ENCODE peak calls at places on chromosomes 1 and 21, in eight cellular contexts. A, D, E, N, Y, W, L and Q are unnamed samples.

GRCh38 chr1:45205000-45205909 is 1.1 kb downstream of the ZSWIM5 start:
- DNase-seq in A (peak), W (peak), L (no peak), N (peak), D (peak), E (no peak), Y (peak), Q (peak)

GRCh38 chr1:153364766-153365678 is 7.4 kb downstream of the S100A9 start:
- DNase-seq in E (peak), N (no peak), A (peak), D (no peak), L (no peak), W (peak), Y (no peak), Q (no peak)

GRCh38 chr1:163697137-163697536 is 375.4 kb downstream of the NUF2 start:
- DNase-seq in A (no peak), L (no peak), W (no peak), D (no peak), E (no peak), N (no peak), Y (no peak), Q (no peak)

GRCh38 chr1:95948023-95948422 is 714.0 kb downstream of the RWDD3 start:
- DNase-seq in D (no peak), Y (no peak), E (no peak), A (no peak), W (no peak), N (no peak), L (no peak), Q (no peak)

GRCh38 chr1:171901245-171901644 is 59.9 kb downstream of the DNM3 start:
- DNase-seq in Y (no peak), E (no peak), L (no peak), N (no peak), W (no peak), D (no peak), A (no peak), Q (no peak)

GRCh38 chr1:31239653-31240241 is at the start of gene NKAIN1:
- DNase-seq in E (no peak), L (no peak), A (peak), W (peak), D (no peak), Y (no peak), N (peak), Q (no peak)

GRCh38 chr1:4089421-4090175 is 189.5 kb upstream of the C1orf174 start:
- DNase-seq in N (peak), A (no peak), Y (no peak), W (no peak), D (no peak), E (no peak), L (no peak), Q (no peak)

GRCh38 chr1:109912214-109912861 is 1.7 kb downstream of the CSF1 start:
- DNase-seq in A (no peak), E (no peak), D (no peak), N (no peak), L (no peak), Y (no peak), W (no peak), Q (no peak)

GRCh38 chr1:225651376-225651871 is 1.5 kb downstream of the ENAH start:
- DNase-seq in L (no peak), Y (no peak), A (no peak), N (no peak), D (no peak), E (no peak), W (no peak), Q (no peak)

GRCh38 chr1:114164840-114165543 is 11.3 kb upstream of the SYT6 start:
- DNase-seq in A (no peak), Y (no peak), N (no peak), W (no peak), L (no peak), E (no peak), D (no peak), Q (no peak)

DNA sequence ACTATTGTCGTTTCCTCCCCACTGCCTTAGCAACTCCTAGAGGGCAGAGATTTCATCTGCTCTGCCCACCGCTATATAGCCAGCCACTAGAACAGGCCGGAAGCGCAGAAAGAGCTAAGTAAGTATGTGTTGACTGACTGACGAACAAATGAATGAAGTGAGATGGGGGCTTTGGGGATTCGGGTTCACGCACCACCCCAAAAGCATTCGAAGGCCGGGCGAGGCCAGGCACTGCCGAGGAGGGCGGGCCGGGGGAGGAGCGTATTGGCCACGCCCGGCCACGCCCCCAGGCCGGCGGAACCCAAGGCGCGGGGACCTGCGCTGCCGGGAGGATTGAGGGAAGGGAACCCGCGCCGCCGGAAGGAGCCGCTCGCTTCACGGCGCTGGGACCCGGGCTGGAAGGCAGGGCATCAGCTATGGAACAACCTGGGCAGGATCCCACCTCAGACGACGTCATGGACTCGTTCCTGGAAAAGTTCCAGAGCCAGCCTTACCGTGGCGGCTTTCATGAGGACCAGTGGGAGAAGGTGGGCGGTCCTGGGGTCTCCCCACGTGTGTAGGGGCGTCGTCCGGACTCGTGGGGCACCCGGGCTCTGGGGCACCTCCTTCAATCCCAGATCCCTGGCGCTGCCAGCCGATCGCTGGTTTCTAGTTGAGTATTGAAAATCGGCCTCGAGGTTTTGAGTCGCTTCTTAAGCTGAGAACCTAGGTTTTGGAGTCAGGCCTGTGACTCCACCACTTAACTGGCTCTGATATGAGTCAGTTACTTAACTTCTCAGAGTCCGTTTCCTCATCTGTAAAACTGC is at the start of gene TTC4:
- DNase-seq in L (peak), A (peak), E (peak), D (peak), W (peak), N (peak), Y (peak), Q (peak)
- TF ChIP-seq POLR2A in L (peak), A (peak), E (no peak), D (no peak), W (peak), N (peak), Y (peak), Q (no peak)

DNA sequence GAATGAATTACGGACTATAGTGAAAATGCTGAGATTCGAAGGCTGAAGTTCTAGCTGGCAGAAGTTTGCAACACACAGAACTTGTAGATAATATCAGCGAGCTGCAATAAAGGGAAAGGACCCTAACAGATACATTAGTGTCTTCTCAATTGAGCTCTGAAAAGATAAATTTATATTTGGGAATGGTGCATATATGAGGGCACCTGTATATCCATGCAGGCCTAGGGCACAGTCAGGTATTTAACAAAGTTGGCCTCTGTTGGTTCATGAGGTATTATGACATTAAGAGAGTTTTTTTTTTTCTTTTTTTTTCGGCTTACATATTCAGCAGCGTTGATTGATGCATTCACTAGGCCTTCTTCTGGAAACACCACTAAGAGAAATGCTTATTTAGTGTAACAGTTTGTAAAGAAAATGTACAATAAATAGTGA is 2.2 kb downstream of the NFIA start:
- DNase-seq in W (no peak), N (no peak), Y (no peak), L (no peak), A (no peak), D (no peak), E (no peak), Q (no peak)
- H3K4me3 ChIP-seq in W (no peak), N (peak), Y (peak), L (peak), A (peak), D (peak), E (peak), Q (no peak)

DNA sequence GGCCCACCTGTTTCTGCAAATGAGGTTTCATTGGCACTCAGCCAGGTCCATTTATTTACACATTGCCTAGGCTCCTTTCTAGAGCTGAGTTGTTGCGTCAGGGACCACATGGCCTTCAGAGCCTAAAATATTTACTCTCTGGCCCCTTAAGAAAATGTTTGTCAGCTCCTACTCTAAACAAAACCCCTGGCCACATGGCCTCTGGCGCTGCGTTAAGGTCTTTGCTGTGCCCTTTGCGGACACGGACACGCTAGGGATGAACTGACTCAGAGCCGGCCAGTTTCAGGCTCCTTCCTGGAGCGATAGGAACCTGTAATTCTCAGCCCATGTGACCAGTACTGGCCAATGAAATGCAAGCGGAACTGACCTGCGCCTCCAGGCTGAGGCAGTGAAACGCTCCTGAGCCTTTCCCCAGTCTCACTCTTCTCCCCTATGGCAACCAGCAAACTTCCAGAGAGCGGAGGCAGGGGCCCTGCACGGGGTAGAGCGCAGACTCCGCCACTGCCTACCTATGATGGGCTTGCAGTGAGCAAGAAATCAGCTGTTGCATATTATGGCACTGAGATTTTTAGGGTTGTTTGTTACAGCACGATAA is 160.3 kb downstream of the ETS2 start:
- DNase-seq in A (no peak), W (no peak), L (no peak), D (no peak), N (no peak), E (no peak), Y (no peak), Q (no peak)
- TF ChIP-seq POLR2A in A (no peak), W (no peak), L (no peak), D (no peak), N (no peak), E (no peak), Y (no peak), Q (no peak)

GRCh38 chr1:15881961-15882360 is 34.5 kb downstream of the SPEN start:
- DNase-seq in N (no peak), Y (no peak), W (no peak), L (no peak), A (no peak), D (no peak), E (no peak), Q (no peak)
- H3K4me3 ChIP-seq in N (no peak), Y (no peak), W (no peak), L (no peak), A (no peak), D (no peak), E (no peak), Q (no peak)

GRCh38 chr1:63590161-63590560 is 3.0 kb upstream of the PGM1 start:
- DNase-seq in W (no peak), N (no peak), D (no peak), A (peak), Y (no peak), L (no peak), E (no peak), Q (no peak)

GRCh38 chr1:63593887-63594617 is 841 bp downstream of the PGM1 start:
- DNase-seq in L (no peak), A (peak), D (peak), E (peak), Y (peak), W (peak), N (peak), Q (peak)

GRCh38 chr1:63595435-63595834 is 2.2 kb downstream of the PGM1 start:
- DNase-seq in L (no peak), N (no peak), A (no peak), W (no peak), E (no peak), Y (no peak), D (no peak), Q (no peak)

GRCh38 chr1:63593303-63593886 is at the start of gene PGM1:
- DNase-seq in W (peak), A (peak), N (peak), D (peak), L (peak), Y (peak), E (peak), Q (peak)

GRCh38 chr1:63592536-63593302 is 492 bp upstream of the PGM1 start:
- DNase-seq in A (no peak), E (no peak), W (no peak), Y (no peak), N (no peak), D (no peak), L (no peak), Q (peak)
- TF ChIP-seq POLR2A in A (no peak), E (no peak), W (no peak), Y (no peak), N (no peak), D (no peak), L (no peak), Q (no peak)

GRCh38 chr1:223363856-223364684 is at the start of gene SUSD4:
- DNase-seq in E (peak), N (no peak), A (no peak), L (no peak), W (peak), D (peak), Y (no peak), Q (no peak)

GRCh38 chr1:223363057-223363855 is 720 bp downstream of the SUSD4 start:
- DNase-seq in D (peak), Y (no peak), L (no peak), A (no peak), W (peak), N (no peak), E (no peak), Q (no peak)

GRCh38 chr1:223364685-223365382 is 858 bp upstream of the SUSD4 start:
- DNase-seq in A (no peak), N (no peak), Y (no peak), D (no peak), W (peak), L (no peak), E (no peak), Q (no peak)
- H3K4me3 ChIP-seq in A (peak), N (peak), Y (no peak), D (peak), W (no peak), L (peak), E (peak), Q (peak)

DNA sequence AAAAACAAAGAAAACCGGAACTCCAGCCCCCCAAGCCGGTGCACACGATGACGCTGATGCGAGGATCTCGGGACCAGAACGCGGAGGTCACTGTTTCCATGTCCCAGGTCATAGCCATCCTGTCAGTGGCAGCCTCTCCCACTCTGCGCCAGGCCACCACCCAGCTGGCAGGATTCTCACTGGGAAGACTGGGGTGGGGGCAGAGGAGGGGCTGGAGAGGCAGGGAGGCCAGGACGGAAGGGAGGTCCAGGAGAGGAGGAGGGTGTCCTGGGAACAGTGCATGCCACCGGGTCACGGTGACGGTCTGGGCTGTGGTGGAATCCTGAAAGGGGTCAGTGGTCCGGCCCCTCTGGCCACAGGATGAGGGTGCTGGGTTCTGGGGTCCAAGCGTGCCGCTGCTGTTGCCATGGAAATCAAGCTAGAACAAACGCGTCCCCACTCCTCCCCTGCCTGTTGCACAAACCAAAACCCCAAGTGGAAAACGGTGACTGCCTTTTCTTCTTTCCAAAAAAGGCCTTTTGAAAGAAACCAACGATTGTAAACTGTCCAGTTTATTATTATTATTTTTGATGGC is 26.1 kb downstream of the MRPL37 start:
- DNase-seq in A (no peak), Y (no peak), W (no peak), L (no peak), N (no peak), D (no peak), E (no peak), Q (no peak)
- TF ChIP-seq POLR2A in A (no peak), Y (no peak), W (no peak), L (no peak), N (no peak), D (no peak), E (no peak), Q (no peak)

DNA sequence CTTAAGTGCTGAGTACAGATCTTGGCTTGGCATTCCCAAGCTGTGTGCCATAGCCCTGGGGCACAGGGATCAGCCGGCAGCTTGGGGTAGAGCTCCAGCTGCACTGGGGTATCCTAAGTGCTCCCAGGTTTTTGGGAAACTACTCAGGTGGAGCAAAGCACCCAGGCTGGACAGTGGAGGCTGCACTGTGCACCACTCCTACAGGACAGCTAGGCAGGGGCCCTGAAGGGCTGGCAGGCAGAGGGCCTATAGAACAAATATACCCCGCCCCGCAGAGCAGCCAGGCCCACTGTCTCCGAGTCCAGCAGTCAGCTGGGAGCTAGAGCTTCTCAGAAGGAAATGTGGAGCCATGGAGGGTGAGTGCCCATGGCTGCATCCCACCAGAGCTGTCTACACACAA is 691.7 kb upstream of the ADGRL2 start:
- DNase-seq in L (no peak), E (no peak), D (no peak), A (no peak), N (no peak), Y (no peak), W (no peak), Q (no peak)
- H3K4me3 ChIP-seq in L (no peak), E (no peak), D (no peak), A (no peak), N (no peak), Y (no peak), W (no peak), Q (no peak)

GRCh38 chr1:52726265-52727113 is at the start of gene ZYG11B:
- DNase-seq in L (peak), W (peak), D (peak), E (peak), A (peak), N (peak), Y (peak), Q (peak)
- TF ChIP-seq POLR2A in L (peak), W (peak), D (peak), E (no peak), A (peak), N (no peak), Y (peak), Q (peak)